ENCODE peak calls at places on chromosomes 11 and 22, in ten cellular contexts. E, B, Q, V, S, R, H, J, Y and F are unnamed samples.

GRCh38 chr11:19039409-19039808 is 21.1 kb downstream of the MRGPRX2 start:
- DNase-seq in E (no peak), B (no peak), Q (no peak), V (no peak), S (no peak), R (no peak), H (no peak), J (no peak), Y (no peak), F (no peak)

GRCh38 chr22:50691521-50691920 is 18.9 kb downstream of the SHANK3 start:
- DNase-seq in E (no peak), B (peak), Q (peak), V (no peak), S (peak), R (no peak), H (peak), J (peak), Y (no peak), F (no peak)

GRCh38 chr11:44726278-44727113 is at the start of gene TSPAN18:
- DNase-seq in E (peak), B (peak), Q (peak), V (no peak), S (no peak), R (no peak), H (peak), J (peak), Y (no peak), F (no peak)

GRCh38 chr22:48137640-48138039 is 1375.2 kb downstream of the TBC1D22A start:
- DNase-seq in E (no peak), B (no peak), Q (no peak), V (no peak), S (peak), R (no peak), H (no peak), J (no peak), Y (no peak), F (no peak)

GRCh38 chr11:62030071-62030684 is 62.7 kb upstream of the FTH1 start:
- DNase-seq in E (peak), B (no peak), Q (no peak), V (no peak), S (no peak), R (no peak), H (peak), J (no peak), Y (no peak), F (no peak)

GRCh38 chr11:31325162-31325561 is 44.4 kb downstream of the DCDC1 start:
- DNase-seq in E (no peak), B (peak), Q (no peak), V (no peak), S (peak), R (peak), H (no peak), J (no peak), Y (no peak), F (no peak)

GRCh38 chr11:22567759-22568158 is 57.9 kb downstream of the FANCF start:
- DNase-seq in E (no peak), B (no peak), Q (no peak), V (no peak), S (no peak), R (no peak), H (no peak), J (no peak), Y (peak), F (no peak)

GRCh38 chr11:42555197-42555596 is 756.6 kb upstream of the API5 start:
- DNase-seq in E (no peak), B (no peak), Q (no peak), V (no peak), S (no peak), R (no peak), H (no peak), J (no peak), Y (no peak), F (no peak)

GRCh38 chr22:21937041-21937820 is 15.4 kb downstream of the PPM1F start:
- DNase-seq in E (no peak), B (peak), Q (no peak), V (no peak), S (no peak), R (no peak), H (no peak), J (no peak), Y (no peak), F (no peak)

GRCh38 chr11:36564376-36565032 is 3.3 kb upstream of the RAG1 start:
- DNase-seq in E (no peak), B (peak), Q (peak), V (no peak), S (peak), R (no peak), H (peak), J (peak), Y (no peak), F (no peak)

GRCh38 chr11:2271327-2272240 is 1.2 kb upstream of the ASCL2 start:
- DNase-seq in E (no peak), B (no peak), Q (no peak), V (no peak), S (no peak), R (no peak), H (no peak), J (no peak), Y (no peak), F (peak)

GRCh38 chr22:43670545-43670944 is 141.6 kb downstream of the EFCAB6 start:
- DNase-seq in E (no peak), B (no peak), Q (no peak), V (no peak), S (no peak), R (no peak), H (no peak), J (no peak), Y (no peak), F (peak)

GRCh38 chr11:60124802-60125432 is 36.5 kb downstream of the MS4A2 start:
- DNase-seq in E (no peak), B (no peak), Q (no peak), V (no peak), S (no peak), R (no peak), H (no peak), J (no peak), Y (no peak), F (no peak)

GRCh38 chr11:43376594-43376993 is 17.9 kb downstream of the TTC17 start:
- DNase-seq in E (no peak), B (peak), Q (no peak), V (no peak), S (peak), R (peak), H (no peak), J (no peak), Y (no peak), F (no peak)

GRCh38 chr22:47401592-47401898 is 639.1 kb downstream of the TBC1D22A start:
- DNase-seq in E (no peak), B (no peak), Q (no peak), V (no peak), S (no peak), R (no peak), H (no peak), J (no peak), Y (no peak), F (no peak)

GRCh38 chr11:95014184-95014821 is 10.8 kb upstream of the KDM4E start:
- DNase-seq in E (no peak), B (no peak), Q (no peak), V (no peak), S (no peak), R (no peak), H (no peak), J (no peak), Y (no peak), F (no peak)

GRCh38 chr11:65293909-65294381 is 20.7 kb upstream of the CDC42EP2 start:
- DNase-seq in E (no peak), B (peak), Q (no peak), V (no peak), S (no peak), R (no peak), H (no peak), J (no peak), Y (peak), F (no peak)